ENCODE peak calls at places on chromosomes 1 and 21, in eight cellular contexts. One of them, this sample, is unnamed.
A peak's percentile ranks its signal among the peaks of the same experiment; 100 is the strongest.

GRCh38 chr1:89001510-89001909 is 9.1 kb upstream of the KYAT3 start:
- DNase-seq in activated CD4-positive, alpha-beta T cell treated with anti-CD3 and anti-CD28 coated beads, Interleukin-2, amount 50 U/mL, for 48 hours: no peak
- DNase-seq in neural crest cell: no peak
- DNase-seq in GM20000: no peak
- DNase-seq in OCI-M1: no peak
- DNase-seq in adrenal gland: no peak
- DNase-seq in prostate gland: no peak
- DNase-seq in activated effector memory CD4-positive, alpha-beta T cell treated with anti-CD3 and anti-CD28 coated beads, Interleukin-2, amount 50 U/mL, for 16 hours: no peak
- DNase-seq in this sample: no peak

GRCh38 chr1:12433323-12434053 is 184.5 kb downstream of the DHRS3 start:
- DNase-seq in prostate gland: no peak
- DNase-seq in OCI-M1: peak; percentile 47
- DNase-seq in adrenal gland: peak; percentile 36
- DNase-seq in GM20000: no peak
- DNase-seq in activated CD4-positive, alpha-beta T cell treated with anti-CD3 and anti-CD28 coated beads, Interleukin-2, amount 50 U/mL, for 48 hours: no peak
- DNase-seq in neural crest cell: no peak
- DNase-seq in activated effector memory CD4-positive, alpha-beta T cell treated with anti-CD3 and anti-CD28 coated beads, Interleukin-2, amount 50 U/mL, for 16 hours: no peak
- DNase-seq in this sample: no peak

GRCh38 chr1:244969355-244970235 is 105.3 kb upstream of the HNRNPU start:
- DNase-seq in GM20000: no peak
- DNase-seq in OCI-M1: peak; percentile 96
- DNase-seq in adrenal gland: peak; percentile 86
- DNase-seq in activated effector memory CD4-positive, alpha-beta T cell treated with anti-CD3 and anti-CD28 coated beads, Interleukin-2, amount 50 U/mL, for 16 hours: peak; percentile 85
- DNase-seq in activated CD4-positive, alpha-beta T cell treated with anti-CD3 and anti-CD28 coated beads, Interleukin-2, amount 50 U/mL, for 48 hours: peak; percentile 65
- DNase-seq in prostate gland: peak; percentile 63
- DNase-seq in neural crest cell: no peak
- DNase-seq in this sample: peak; percentile 64

GRCh38 chr1:151047925-151048644 is 534 bp downstream of the C1orf56 start:
- DNase-seq in adrenal gland: peak; percentile 74
- DNase-seq in activated CD4-positive, alpha-beta T cell treated with anti-CD3 and anti-CD28 coated beads, Interleukin-2, amount 50 U/mL, for 48 hours: peak; percentile 71
- DNase-seq in OCI-M1: peak; percentile 72
- DNase-seq in neural crest cell: peak; percentile 64
- DNase-seq in GM20000: peak; percentile 85
- DNase-seq in activated effector memory CD4-positive, alpha-beta T cell treated with anti-CD3 and anti-CD28 coated beads, Interleukin-2, amount 50 U/mL, for 16 hours: peak; percentile 84
- DNase-seq in prostate gland: peak; percentile 70
- DNase-seq in this sample: peak; percentile 52

GRCh38 chr1:197917813-197918646 is 858 bp downstream of the LHX9 start:
- DNase-seq in activated effector memory CD4-positive, alpha-beta T cell treated with anti-CD3 and anti-CD28 coated beads, Interleukin-2, amount 50 U/mL, for 16 hours: no peak
- DNase-seq in GM20000: peak; percentile 22
- DNase-seq in OCI-M1: no peak
- DNase-seq in prostate gland: no peak
- DNase-seq in activated CD4-positive, alpha-beta T cell treated with anti-CD3 and anti-CD28 coated beads, Interleukin-2, amount 50 U/mL, for 48 hours: peak; percentile 32
- DNase-seq in adrenal gland: no peak
- DNase-seq in neural crest cell: no peak
- DNase-seq in this sample: no peak

GRCh38 chr1:180947901-180948311 is 35.2 kb downstream of the KIAA1614 start:
- DNase-seq in prostate gland: no peak
- DNase-seq in GM20000: peak; percentile 18
- DNase-seq in adrenal gland: no peak
- DNase-seq in activated CD4-positive, alpha-beta T cell treated with anti-CD3 and anti-CD28 coated beads, Interleukin-2, amount 50 U/mL, for 48 hours: no peak
- DNase-seq in activated effector memory CD4-positive, alpha-beta T cell treated with anti-CD3 and anti-CD28 coated beads, Interleukin-2, amount 50 U/mL, for 16 hours: no peak
- DNase-seq in neural crest cell: no peak
- DNase-seq in OCI-M1: no peak
- DNase-seq in this sample: no peak

GRCh38 chr1:235714205-235714897 is 64.8 kb upstream of the GNG4 start:
- DNase-seq in activated CD4-positive, alpha-beta T cell treated with anti-CD3 and anti-CD28 coated beads, Interleukin-2, amount 50 U/mL, for 48 hours: no peak
- DNase-seq in adrenal gland: no peak
- DNase-seq in neural crest cell: no peak
- DNase-seq in OCI-M1: no peak
- DNase-seq in GM20000: no peak
- DNase-seq in activated effector memory CD4-positive, alpha-beta T cell treated with anti-CD3 and anti-CD28 coated beads, Interleukin-2, amount 50 U/mL, for 16 hours: no peak
- DNase-seq in prostate gland: no peak
- DNase-seq in this sample: no peak

GRCh38 chr1:18373882-18374493 is 106.7 kb upstream of the KLHDC7A start:
- DNase-seq in neural crest cell: peak; percentile 43
- DNase-seq in activated CD4-positive, alpha-beta T cell treated with anti-CD3 and anti-CD28 coated beads, Interleukin-2, amount 50 U/mL, for 48 hours: peak; percentile 12
- DNase-seq in activated effector memory CD4-positive, alpha-beta T cell treated with anti-CD3 and anti-CD28 coated beads, Interleukin-2, amount 50 U/mL, for 16 hours: no peak
- DNase-seq in GM20000: peak; percentile 31
- DNase-seq in prostate gland: no peak
- DNase-seq in adrenal gland: no peak
- DNase-seq in OCI-M1: peak; percentile 21
- DNase-seq in this sample: no peak

GRCh38 chr1:93680121-93681094 is 1.2 kb downstream of the BCAR3 start:
- DNase-seq in prostate gland: peak; percentile 90
- DNase-seq in adrenal gland: peak; percentile 90
- DNase-seq in neural crest cell: peak; percentile 61
- DNase-seq in activated CD4-positive, alpha-beta T cell treated with anti-CD3 and anti-CD28 coated beads, Interleukin-2, amount 50 U/mL, for 48 hours: peak; percentile 68
- DNase-seq in GM20000: peak; percentile 86
- DNase-seq in OCI-M1: no peak
- DNase-seq in activated effector memory CD4-positive, alpha-beta T cell treated with anti-CD3 and anti-CD28 coated beads, Interleukin-2, amount 50 U/mL, for 16 hours: peak; percentile 81
- DNase-seq in this sample: peak; percentile 46

GRCh38 chr1:243728192-243728570 is 121.9 kb downstream of the AKT3 start:
- DNase-seq in adrenal gland: no peak
- DNase-seq in activated CD4-positive, alpha-beta T cell treated with anti-CD3 and anti-CD28 coated beads, Interleukin-2, amount 50 U/mL, for 48 hours: no peak
- DNase-seq in neural crest cell: no peak
- DNase-seq in activated effector memory CD4-positive, alpha-beta T cell treated with anti-CD3 and anti-CD28 coated beads, Interleukin-2, amount 50 U/mL, for 16 hours: no peak
- DNase-seq in prostate gland: no peak
- DNase-seq in GM20000: no peak
- DNase-seq in OCI-M1: no peak
- DNase-seq in this sample: no peak

GRCh38 chr1:12472798-12473551 is 145.0 kb downstream of the DHRS3 start:
- DNase-seq in activated CD4-positive, alpha-beta T cell treated with anti-CD3 and anti-CD28 coated beads, Interleukin-2, amount 50 U/mL, for 48 hours: peak; percentile 86
- DNase-seq in OCI-M1: peak; percentile 53
- DNase-seq in prostate gland: no peak
- DNase-seq in neural crest cell: no peak
- DNase-seq in GM20000: peak; percentile 22
- DNase-seq in activated effector memory CD4-positive, alpha-beta T cell treated with anti-CD3 and anti-CD28 coated beads, Interleukin-2, amount 50 U/mL, for 16 hours: peak; percentile 87
- DNase-seq in adrenal gland: no peak
- DNase-seq in this sample: peak; percentile 60

GRCh38 chr1:182196897-182197546 is 135.5 kb upstream of the ZNF648 start:
- DNase-seq in GM20000: no peak
- DNase-seq in activated CD4-positive, alpha-beta T cell treated with anti-CD3 and anti-CD28 coated beads, Interleukin-2, amount 50 U/mL, for 48 hours: no peak
- DNase-seq in neural crest cell: no peak
- DNase-seq in OCI-M1: no peak
- DNase-seq in activated effector memory CD4-positive, alpha-beta T cell treated with anti-CD3 and anti-CD28 coated beads, Interleukin-2, amount 50 U/mL, for 16 hours: no peak
- DNase-seq in prostate gland: no peak
- DNase-seq in adrenal gland: peak; percentile 32
- DNase-seq in this sample: no peak

GRCh38 chr1:35577071-35577998 is 4.2 kb downstream of the TFAP2E start:
- DNase-seq in activated CD4-positive, alpha-beta T cell treated with anti-CD3 and anti-CD28 coated beads, Interleukin-2, amount 50 U/mL, for 48 hours: peak; percentile 68
- DNase-seq in prostate gland: no peak
- DNase-seq in activated effector memory CD4-positive, alpha-beta T cell treated with anti-CD3 and anti-CD28 coated beads, Interleukin-2, amount 50 U/mL, for 16 hours: peak; percentile 84
- DNase-seq in adrenal gland: no peak
- DNase-seq in neural crest cell: no peak
- DNase-seq in OCI-M1: no peak
- DNase-seq in GM20000: peak; percentile 80
- DNase-seq in this sample: peak; percentile 59

GRCh38 chr1:1314237-1314586 is 5.8 kb downstream of the PUSL1 start:
- DNase-seq in GM20000: no peak
- DNase-seq in OCI-M1: no peak
- DNase-seq in adrenal gland: no peak
- DNase-seq in neural crest cell: no peak
- DNase-seq in prostate gland: no peak
- DNase-seq in activated effector memory CD4-positive, alpha-beta T cell treated with anti-CD3 and anti-CD28 coated beads, Interleukin-2, amount 50 U/mL, for 16 hours: no peak
- DNase-seq in activated CD4-positive, alpha-beta T cell treated with anti-CD3 and anti-CD28 coated beads, Interleukin-2, amount 50 U/mL, for 48 hours: no peak
- DNase-seq in this sample: no peak

GRCh38 chr1:178172939-178173338 is 79.0 kb downstream of the RASAL2 start:
- DNase-seq in neural crest cell: no peak
- DNase-seq in OCI-M1: no peak
- DNase-seq in prostate gland: no peak
- DNase-seq in adrenal gland: no peak
- DNase-seq in activated effector memory CD4-positive, alpha-beta T cell treated with anti-CD3 and anti-CD28 coated beads, Interleukin-2, amount 50 U/mL, for 16 hours: no peak
- DNase-seq in activated CD4-positive, alpha-beta T cell treated with anti-CD3 and anti-CD28 coated beads, Interleukin-2, amount 50 U/mL, for 48 hours: no peak
- DNase-seq in GM20000: no peak
- DNase-seq in this sample: no peak

GRCh38 chr1:80384037-80384830 is 1377.7 kb upstream of the ADGRL4 start:
- DNase-seq in activated CD4-positive, alpha-beta T cell treated with anti-CD3 and anti-CD28 coated beads, Interleukin-2, amount 50 U/mL, for 48 hours: no peak
- DNase-seq in activated effector memory CD4-positive, alpha-beta T cell treated with anti-CD3 and anti-CD28 coated beads, Interleukin-2, amount 50 U/mL, for 16 hours: no peak
- DNase-seq in neural crest cell: no peak
- DNase-seq in adrenal gland: no peak
- DNase-seq in OCI-M1: no peak
- DNase-seq in prostate gland: no peak
- DNase-seq in GM20000: no peak
- DNase-seq in this sample: no peak

GRCh38 chr1:159008744-159009188 is 941 bp upstream of the IFI16 start:
- DNase-seq in activated effector memory CD4-positive, alpha-beta T cell treated with anti-CD3 and anti-CD28 coated beads, Interleukin-2, amount 50 U/mL, for 16 hours: peak; percentile 79
- DNase-seq in prostate gland: no peak
- DNase-seq in activated CD4-positive, alpha-beta T cell treated with anti-CD3 and anti-CD28 coated beads, Interleukin-2, amount 50 U/mL, for 48 hours: peak; percentile 70
- DNase-seq in GM20000: peak; percentile 25
- DNase-seq in neural crest cell: no peak
- DNase-seq in OCI-M1: peak; percentile 38
- DNase-seq in adrenal gland: peak; percentile 27
- DNase-seq in this sample: peak; percentile 64

GRCh38 chr21:40146201-40146890 is 279.1 kb downstream of the PCP4 start:
- DNase-seq in OCI-M1: no peak
- DNase-seq in neural crest cell: no peak
- DNase-seq in activated effector memory CD4-positive, alpha-beta T cell treated with anti-CD3 and anti-CD28 coated beads, Interleukin-2, amount 50 U/mL, for 16 hours: no peak
- DNase-seq in activated CD4-positive, alpha-beta T cell treated with anti-CD3 and anti-CD28 coated beads, Interleukin-2, amount 50 U/mL, for 48 hours: no peak
- DNase-seq in adrenal gland: no peak
- DNase-seq in GM20000: no peak
- DNase-seq in prostate gland: no peak
- DNase-seq in this sample: no peak

GRCh38 chr1:19647643-19648042 is 3.5 kb downstream of the NBL1 start:
- DNase-seq in neural crest cell: no peak
- DNase-seq in GM20000: peak; percentile 24
- DNase-seq in activated effector memory CD4-positive, alpha-beta T cell treated with anti-CD3 and anti-CD28 coated beads, Interleukin-2, amount 50 U/mL, for 16 hours: no peak
- DNase-seq in activated CD4-positive, alpha-beta T cell treated with anti-CD3 and anti-CD28 coated beads, Interleukin-2, amount 50 U/mL, for 48 hours: no peak
- DNase-seq in adrenal gland: no peak
- DNase-seq in OCI-M1: no peak
- DNase-seq in prostate gland: peak; percentile 42
- DNase-seq in this sample: peak; percentile 33

GRCh38 chr1:115198938-115199337 is 109.6 kb upstream of the TSPAN2 start:
- DNase-seq in OCI-M1: no peak
- DNase-seq in prostate gland: no peak
- DNase-seq in activated CD4-positive, alpha-beta T cell treated with anti-CD3 and anti-CD28 coated beads, Interleukin-2, amount 50 U/mL, for 48 hours: no peak
- DNase-seq in neural crest cell: no peak
- DNase-seq in GM20000: no peak
- DNase-seq in activated effector memory CD4-positive, alpha-beta T cell treated with anti-CD3 and anti-CD28 coated beads, Interleukin-2, amount 50 U/mL, for 16 hours: no peak
- DNase-seq in adrenal gland: peak; percentile 72
- DNase-seq in this sample: no peak

GRCh38 chr1:29084196-29084521 is 39.5 kb downstream of the TMEM200B start:
- DNase-seq in activated effector memory CD4-positive, alpha-beta T cell treated with anti-CD3 and anti-CD28 coated beads, Interleukin-2, amount 50 U/mL, for 16 hours: no peak
- DNase-seq in prostate gland: no peak
- DNase-seq in neural crest cell: no peak
- DNase-seq in OCI-M1: no peak
- DNase-seq in activated CD4-positive, alpha-beta T cell treated with anti-CD3 and anti-CD28 coated beads, Interleukin-2, amount 50 U/mL, for 48 hours: no peak
- DNase-seq in GM20000: no peak
- DNase-seq in adrenal gland: no peak
- DNase-seq in this sample: no peak

GRCh38 chr1:67743072-67743725 is 58.2 kb downstream of the GADD45A start:
- DNase-seq in OCI-M1: peak; percentile 49
- DNase-seq in adrenal gland: no peak
- DNase-seq in GM20000: no peak
- DNase-seq in neural crest cell: no peak
- DNase-seq in activated effector memory CD4-positive, alpha-beta T cell treated with anti-CD3 and anti-CD28 coated beads, Interleukin-2, amount 50 U/mL, for 16 hours: no peak
- DNase-seq in prostate gland: no peak
- DNase-seq in activated CD4-positive, alpha-beta T cell treated with anti-CD3 and anti-CD28 coated beads, Interleukin-2, amount 50 U/mL, for 48 hours: no peak
- DNase-seq in this sample: no peak

GRCh38 chr21:39153373-39153772 is 29.9 kb downstream of the PSMG1 start:
- DNase-seq in OCI-M1: peak; percentile 38
- DNase-seq in GM20000: no peak
- DNase-seq in activated effector memory CD4-positive, alpha-beta T cell treated with anti-CD3 and anti-CD28 coated beads, Interleukin-2, amount 50 U/mL, for 16 hours: no peak
- DNase-seq in activated CD4-positive, alpha-beta T cell treated with anti-CD3 and anti-CD28 coated beads, Interleukin-2, amount 50 U/mL, for 48 hours: no peak
- DNase-seq in neural crest cell: no peak
- DNase-seq in prostate gland: no peak
- DNase-seq in adrenal gland: no peak
- DNase-seq in this sample: no peak

This sample was measured in activated T-helper 2 cell treated with anti-CD3 and anti-CD28 coated beads, Interferon-gamma antibody, Interleukin-2, Interleukin-4, amounts not matched to agents 10 μg/mL and 5 μg/mL and 100 μg/mL, durations not matched to agents 14 hours and 24 hours and 36 hours.